ENCODE peak calls at places on chromosomes 12 and 14, in ten cellular contexts. C is Caki2; V is NCI-H2081; Q is effector CD4-positive, alpha-beta T cell; X is NCI-H82; F is iPS-NIHi11; T is head of caudate nucleus; D is NCI-H146; M is PC-9; Z is CD4-positive, alpha-beta memory T cell. P is an unnamed sample.

GRCh38 chr12:65999564-66000280 is 130.8 kb downstream of the LLPH start:
- DNase-seq in V (no peak), M (peak), Q (no peak), F (no peak), C (peak), Z (no peak), D (no peak), T (no peak), X (no peak), P (no peak)

GRCh38 chr12:51000245-51000644 is 25.9 kb downstream of the SLC11A2 start:
- DNase-seq in Q (no peak), T (no peak), X (no peak), C (peak), D (no peak), V (no peak), M (no peak), Z (no peak), F (no peak), P (no peak)

GRCh38 chr14:104392001-104392395 is 187.6 kb upstream of the C14orf180 start:
- DNase-seq in V (no peak), D (no peak), T (peak), Z (no peak), Q (no peak), C (no peak), M (no peak), F (no peak), X (no peak), P (no peak)

GRCh38 chr12:77965790-77966189 is 135.1 kb downstream of the NAV3 start:
- DNase-seq in F (no peak), Q (no peak), D (no peak), C (no peak), X (no peak), T (no peak), Z (no peak), V (no peak), M (no peak), P (no peak)

GRCh38 chr14:103527408-103528157 is 1.4 kb upstream of the TRMT61A start:
- DNase-seq in V (no peak), D (no peak), Q (no peak), T (no peak), X (no peak), Z (no peak), C (no peak), F (no peak), M (no peak), P (no peak)

GRCh38 chr12:131133015-131133905 is 179.6 kb downstream of the ADGRD1 start:
- DNase-seq in X (peak), M (no peak), Z (no peak), F (no peak), C (no peak), D (no peak), Q (no peak), V (no peak), T (no peak), P (no peak)

GRCh38 chr14:55433880-55434804 is 6.3 kb downstream of the TBPL2 start:
- DNase-seq in Q (no peak), F (no peak), X (no peak), C (no peak), M (no peak), Z (peak), V (no peak), T (no peak), D (no peak), P (no peak)

GRCh38 chr12:20440408-20440807 is 72.1 kb downstream of the PDE3A start:
- DNase-seq in V (no peak), X (no peak), Q (no peak), D (no peak), F (no peak), C (no peak), Z (no peak), T (no peak), M (no peak), P (no peak)

GRCh38 chr12:117051380-117051779 is 47.8 kb downstream of the TESC start:
- DNase-seq in Q (no peak), V (no peak), C (no peak), T (no peak), Z (no peak), X (peak), D (no peak), F (no peak), M (no peak), P (no peak)

GRCh38 chr14:100439781-100440180 is 116.6 kb downstream of the SLC25A47 start:
- DNase-seq in F (no peak), V (no peak), C (no peak), Z (no peak), T (no peak), D (no peak), Q (no peak), X (no peak), M (no peak), P (no peak)

GRCh38 chr12:114981036-114981435 is 297.1 kb upstream of the TBX3 start:
- DNase-seq in M (no peak), T (no peak), C (no peak), D (no peak), F (no peak), X (no peak), V (no peak), Q (no peak), Z (no peak), P (no peak)

GRCh38 chr14:72254202-72254939 is 322.1 kb downstream of the RGS6 start:
- DNase-seq in X (peak), F (no peak), M (no peak), C (no peak), Z (no peak), Q (no peak), T (no peak), D (no peak), V (no peak), P (no peak)

GRCh38 chr14:44297437-44297836 is 209.6 kb downstream of the FSCB start:
- DNase-seq in X (no peak), F (no peak), D (no peak), V (no peak), M (no peak), T (no peak), Z (no peak), C (no peak), Q (no peak), P (no peak)

GRCh38 chr12:4144676-4145075 is 128.9 kb upstream of the CCND2 start:
- DNase-seq in Z (no peak), T (no peak), F (no peak), V (no peak), M (no peak), X (no peak), C (no peak), D (no peak), Q (no peak), P (no peak)

GRCh38 chr14:100585448-100586152 is 1.6 kb downstream of the BEGAIN start:
- DNase-seq in T (no peak), Q (no peak), X (no peak), Z (no peak), V (peak), F (no peak), D (peak), C (no peak), M (no peak), P (no peak)

GRCh38 chr14:74950795-74951442 is 4.5 kb downstream of the PGF start:
- DNase-seq in Q (no peak), V (no peak), T (no peak), X (no peak), D (no peak), C (peak), M (no peak), F (no peak), Z (no peak), P (no peak)

GRCh38 chr12:18275974-18276373 is 14.7 kb downstream of the PIK3C2G start:
- DNase-seq in Z (no peak), X (no peak), M (peak), T (no peak), Q (no peak), C (peak), V (no peak), D (no peak), F (no peak), P (no peak)

GRCh38 chr12:125249932-125250331 is 184.7 kb downstream of the AACS start:
- DNase-seq in F (no peak), D (no peak), V (no peak), Q (no peak), T (no peak), C (no peak), M (no peak), X (no peak), Z (no peak), P (no peak)

GRCh38 chr12:87469295-87469694 is 559.9 kb downstream of the C12orf50 start:
- DNase-seq in F (no peak), T (no peak), C (no peak), Q (no peak), V (no peak), Z (no peak), X (no peak), D (no peak), M (no peak), P (no peak)

GRCh38 chr14:29710015-29710414 is 217.6 kb downstream of the PRKD1 start:
- DNase-seq in V (peak), D (no peak), Q (no peak), F (no peak), T (no peak), M (no peak), Z (no peak), C (no peak), X (peak), P (no peak)

GRCh38 chr14:103007555-103007954 is 49.8 kb downstream of the CDC42BPB start:
- DNase-seq in X (no peak), M (no peak), T (peak), D (no peak), Q (no peak), Z (no peak), V (no peak), F (no peak), C (no peak), P (no peak)

GRCh38 chr14:61479746-61480502 is 158.5 kb downstream of the PRKCH start:
- DNase-seq in D (peak), X (no peak), V (no peak), F (no peak), Z (no peak), M (peak), C (no peak), Q (no peak), T (no peak), P (no peak)

GRCh38 chr12:121232977-121233627 is 23.2 kb downstream of the P2RX4 start:
- DNase-seq in X (no peak), M (no peak), F (no peak), T (no peak), Q (no peak), V (no peak), Z (no peak), C (no peak), D (no peak), P (no peak)

GRCh38 chr14:93115920-93116675 is at the start of gene ITPK1:
- DNase-seq in D (peak), C (peak), Q (peak), T (peak), X (peak), V (peak), M (no peak), F (peak), Z (peak), P (no peak)

GRCh38 chr12:131643581-131644452 is 67.1 kb upstream of the SFSWAP start:
- DNase-seq in C (no peak), V (no peak), Q (no peak), X (no peak), F (no peak), Z (no peak), M (no peak), T (peak), D (no peak), P (no peak)

GRCh38 chr12:103751600-103751999 is 89.4 kb downstream of the NT5DC3 start:
- DNase-seq in T (no peak), F (no peak), Z (no peak), Q (no peak), C (no peak), M (no peak), X (no peak), V (no peak), D (no peak), P (no peak)

GRCh38 chr12:99658950-99659349 is 11.4 kb downstream of the GARIN6 start:
- DNase-seq in V (no peak), Q (no peak), Z (no peak), T (no peak), D (no peak), M (no peak), C (no peak), F (no peak), X (no peak), P (no peak)

GRCh38 chr12:131620946-131621681 is 89.8 kb upstream of the SFSWAP start:
- DNase-seq in X (no peak), V (no peak), M (no peak), T (peak), Z (no peak), F (no peak), C (no peak), Q (no peak), D (no peak), P (no peak)

GRCh38 chr12:67241482-67241881 is 27.7 kb upstream of the CAND1 start:
- DNase-seq in Z (no peak), M (no peak), X (no peak), C (no peak), T (no peak), F (no peak), D (no peak), V (no peak), Q (no peak), P (no peak)

GRCh38 chr14:36658091-36659009 is 3.3 kb upstream of the PAX9 start:
- DNase-seq in D (no peak), Z (no peak), V (no peak), Q (no peak), X (no peak), M (no peak), F (no peak), T (no peak), C (no peak), P (no peak)

GRCh38 chr12:121814429-121815119 is 10.8 kb downstream of the SETD1B start:
- DNase-seq in C (no peak), X (no peak), F (no peak), Z (no peak), T (no peak), M (no peak), D (no peak), Q (no peak), V (no peak), P (no peak)

GRCh38 chr14:100302616-100303015 is 3.6 kb downstream of the SLC25A29 start:
- DNase-seq in Q (no peak), Z (no peak), D (no peak), X (no peak), V (no peak), C (peak), M (no peak), F (no peak), T (no peak), P (no peak)

P was measured in NCI-H2029 treated with DMSO at 0.1 percent for 48 hours.